ENCODE peak calls at places on chromosomes 5 and 9, in four cellular contexts. One of them, this sample, is unnamed.

GRCh38 chr5:78586251-78586650 is 62.3 kb downstream of the LHFPL2 start:
- DNase-seq in CD8-positive, alpha-beta T cell: no peak
- DNase-seq in HCT116: no peak
- DNase-seq in ovary: no peak
- DNase-seq in this sample: no peak

GRCh38 chr5:139384591-139385051 is 1.5 kb upstream of the SLC23A1 start:
- DNase-seq in CD8-positive, alpha-beta T cell: no peak
- DNase-seq in HCT116: no peak
- DNase-seq in ovary: no peak
- DNase-seq in this sample: no peak

GRCh38 chr5:39716532-39716971 is 291.8 kb upstream of the DAB2 start:
- DNase-seq in CD8-positive, alpha-beta T cell: no peak
- DNase-seq in HCT116: peak; percentile 49
- DNase-seq in ovary: no peak
- DNase-seq in this sample: no peak

GRCh38 chr5:138339464-138339863 is 1.4 kb downstream of the FAM53C start:
- DNase-seq in CD8-positive, alpha-beta T cell: no peak
- DNase-seq in HCT116: no peak
- DNase-seq in ovary: no peak
- DNase-seq in this sample: no peak

GRCh38 chr5:148027505-148027904 is 36.3 kb upstream of the SPINK5 start:
- DNase-seq in CD8-positive, alpha-beta T cell: no peak
- DNase-seq in HCT116: no peak
- DNase-seq in ovary: no peak
- DNase-seq in this sample: no peak

GRCh38 chr9:79763861-79764260 is 192.1 kb downstream of the TLE4 start:
- DNase-seq in CD8-positive, alpha-beta T cell: no peak
- DNase-seq in HCT116: no peak
- DNase-seq in ovary: peak; percentile 40
- DNase-seq in this sample: no peak

GRCh38 chr9:111959960-111960359 is 63.3 kb downstream of the UGCG start:
- DNase-seq in CD8-positive, alpha-beta T cell: no peak
- DNase-seq in HCT116: no peak
- DNase-seq in ovary: no peak
- DNase-seq in this sample: no peak

GRCh38 chr9:98087420-98088354 is 31.2 kb downstream of the NANS start:
- DNase-seq in CD8-positive, alpha-beta T cell: peak; percentile 44
- DNase-seq in HCT116: no peak
- DNase-seq in ovary: peak; percentile 54
- DNase-seq in this sample: peak; percentile 58

GRCh38 chr9:88593537-88594185 is 58.7 kb downstream of the NXNL2 start:
- DNase-seq in CD8-positive, alpha-beta T cell: peak; percentile 33
- DNase-seq in HCT116: peak; percentile 34
- DNase-seq in ovary: peak; percentile 36
- DNase-seq in this sample: peak; percentile 79

GRCh38 chr9:15355669-15356068 is 48.7 kb upstream of the TTC39B start:
- DNase-seq in CD8-positive, alpha-beta T cell: no peak
- DNase-seq in HCT116: no peak
- DNase-seq in ovary: no peak
- DNase-seq in this sample: no peak

GRCh38 chr9:113587471-113588031 is 124.0 kb downstream of the RGS3 start:
- DNase-seq in CD8-positive, alpha-beta T cell: no peak
- DNase-seq in HCT116: no peak
- DNase-seq in ovary: peak; percentile 48
- DNase-seq in this sample: peak; percentile 43

GRCh38 chr9:8732367-8733075 is 932.9 kb upstream of the DMAC1 start:
- DNase-seq in CD8-positive, alpha-beta T cell: no peak
- DNase-seq in HCT116: no peak
- DNase-seq in ovary: no peak
- DNase-seq in this sample: no peak

GRCh38 chr9:108271646-108272349 is 584.0 kb downstream of the ACTL7B start:
- DNase-seq in CD8-positive, alpha-beta T cell: no peak
- DNase-seq in HCT116: no peak
- DNase-seq in ovary: no peak
- DNase-seq in this sample: no peak

GRCh38 chr5:179060116-179061008 is at the start of gene ZNF354C:
- DNase-seq in CD8-positive, alpha-beta T cell: peak; percentile 88
- DNase-seq in HCT116: no peak
- DNase-seq in ovary: peak; percentile 86
- DNase-seq in this sample: peak; percentile 90
- H3K9me3 ChIP-seq in CD8-positive, alpha-beta T cell: no peaks in the 10 kb centered on the region
- H3K9me3 ChIP-seq in HCT116: peaks cover 4% of the 10 kb centered on the region
- H3K9me3 ChIP-seq in ovary: peaks cover 2% of the 10 kb centered on the region
- H3K9me3 ChIP-seq in this sample: peaks cover 11% of the 10 kb centered on the region

GRCh38 chr9:87500491-87500890 is 2.8 kb downstream of the DAPK1 start:
- DNase-seq in CD8-positive, alpha-beta T cell: no peak
- DNase-seq in HCT116: no peak
- DNase-seq in ovary: no peak
- DNase-seq in this sample: no peak

GRCh38 chr9:87498046-87498815 is 564 bp downstream of the DAPK1 start:
- DNase-seq in CD8-positive, alpha-beta T cell: no peak
- DNase-seq in HCT116: no peak
- DNase-seq in ovary: peak; percentile 47
- DNase-seq in this sample: peak; percentile 62

GRCh38 chr9:87498816-87499454 is 1.3 kb downstream of the DAPK1 start:
- DNase-seq in CD8-positive, alpha-beta T cell: no peak
- DNase-seq in HCT116: no peak
- DNase-seq in ovary: no peak
- DNase-seq in this sample: no peak

GRCh38 chr9:87500894-87501656 is 3.4 kb downstream of the DAPK1 start:
- DNase-seq in CD8-positive, alpha-beta T cell: no peak
- DNase-seq in HCT116: no peak
- DNase-seq in ovary: no peak
- DNase-seq in this sample: no peak

GRCh38 chr9:87499455-87500015 is 1.9 kb downstream of the DAPK1 start:
- DNase-seq in CD8-positive, alpha-beta T cell: no peak
- DNase-seq in HCT116: no peak
- DNase-seq in ovary: no peak
- DNase-seq in this sample: no peak
- H3K4me3 ChIP-seq in CD8-positive, alpha-beta T cell: no peak overlapping the region
- H3K4me3 ChIP-seq in HCT116: no peak overlapping the region
- H3K4me3 ChIP-seq in ovary: peak overlapping the region; percentile 87
- H3K4me3 ChIP-seq in this sample: no peak overlapping the region

GRCh38 chr5:16390825-16391224 is 74.8 kb downstream of the ZNF622 start:
- DNase-seq in CD8-positive, alpha-beta T cell: no peak
- DNase-seq in HCT116: no peak
- DNase-seq in ovary: no peak
- DNase-seq in this sample: no peak

GRCh38 chr5:16392718-16393117 is 72.9 kb downstream of the ZNF622 start:
- DNase-seq in CD8-positive, alpha-beta T cell: no peak
- DNase-seq in HCT116: no peak
- DNase-seq in ovary: no peak
- DNase-seq in this sample: no peak
- TF ChIP-seq CTCF in CD8-positive, alpha-beta T cell: no peak
- TF ChIP-seq CTCF in HCT116: no peak
- TF ChIP-seq CTCF in ovary: no peak
- TF ChIP-seq CTCF in this sample: no peak

DNA sequence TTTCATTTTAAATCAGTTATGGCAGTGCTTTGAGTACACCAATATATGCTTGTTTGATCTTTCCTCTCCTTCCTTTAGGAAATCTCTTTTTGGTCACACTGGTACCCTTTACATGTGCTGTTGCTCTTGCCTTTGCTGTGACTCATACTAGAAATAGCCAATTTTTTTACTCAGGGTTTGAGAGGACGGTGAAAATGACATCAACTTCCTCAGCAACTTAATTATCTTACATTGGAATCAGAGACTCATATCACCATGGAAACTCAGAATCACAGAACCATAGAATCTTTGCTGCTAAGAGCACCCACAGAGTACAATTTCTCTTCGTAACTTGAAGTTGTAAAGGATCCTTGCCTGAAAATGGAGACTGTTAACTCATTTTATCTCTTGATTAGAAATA is 13.8 kb upstream of the ZNF300 start:
- DNase-seq in CD8-positive, alpha-beta T cell: no peak
- DNase-seq in HCT116: no peak
- DNase-seq in ovary: no peak
- DNase-seq in this sample: no peak
- H3K9me3 ChIP-seq in CD8-positive, alpha-beta T cell: no peaks in the 10 kb centered on the region
- H3K9me3 ChIP-seq in HCT116: peaks cover 10% of the 10 kb centered on the region
- H3K9me3 ChIP-seq in ovary: peaks cover 17% of the 10 kb centered on the region
- H3K9me3 ChIP-seq in this sample: peaks cover 37% of the 10 kb centered on the region

GRCh38 chr5:5179597-5179996 is 39.5 kb downstream of the ADAMTS16 start:
- DNase-seq in CD8-positive, alpha-beta T cell: no peak
- DNase-seq in HCT116: no peak
- DNase-seq in ovary: no peak
- DNase-seq in this sample: no peak
- H3K4me3 ChIP-seq in CD8-positive, alpha-beta T cell: no peak overlapping the region
- H3K4me3 ChIP-seq in HCT116: no peak overlapping the region
- H3K4me3 ChIP-seq in ovary: no peak overlapping the region
- H3K4me3 ChIP-seq in this sample: no peak overlapping the region

DNA sequence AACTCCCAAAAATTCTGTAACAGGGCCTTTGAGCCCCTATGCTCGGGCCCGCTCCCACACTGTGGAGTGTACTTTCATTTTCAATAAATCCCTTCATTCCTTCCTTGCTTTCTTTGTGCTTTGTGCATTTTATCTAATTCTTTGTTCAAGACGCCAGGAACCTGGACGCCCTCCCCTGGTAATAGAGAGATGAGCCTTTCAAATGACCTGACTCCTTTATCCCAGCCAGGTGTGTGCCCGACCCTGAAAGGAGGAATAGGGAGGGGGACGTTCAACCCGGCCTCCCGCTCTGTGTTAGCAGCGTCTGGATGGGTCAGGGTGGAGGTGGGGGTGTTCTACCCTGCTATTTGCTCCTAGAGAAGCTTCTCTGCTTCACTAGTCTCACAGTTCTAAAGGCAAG is 53.9 kb downstream of the FXN start:
- DNase-seq in CD8-positive, alpha-beta T cell: no peak
- DNase-seq in HCT116: no peak
- DNase-seq in ovary: no peak
- DNase-seq in this sample: no peak
- TF ChIP-seq CTCF in CD8-positive, alpha-beta T cell: no peak
- TF ChIP-seq CTCF in HCT116: no peak
- TF ChIP-seq CTCF in ovary: no peak
- TF ChIP-seq CTCF in this sample: no peak